ENCODE peak calls at places on chromosome 1, in eight cellular contexts. G is sigmoid colon, D is endodermal cell, B is PC-9, R is DND-41, Y is WERI-Rb-1, U is Peyer's patch, T is tibial artery. W is an unnamed sample.

GRCh38 chr1:18972531-18972930 is 16.1 kb upstream of the IFFO2 start:
- DNase-seq in G (peak; percentile 55), D (no peak), Y (no peak), R (no peak), U (no peak), B (no peak), T (peak; percentile 15), W (no peak)

GRCh38 chr1:212359794-212360479 is 54.7 kb downstream of the PACC1 start:
- DNase-seq in R (no peak), B (no peak), D (no peak), G (no peak), U (no peak), Y (no peak), T (no peak), W (no peak)

GRCh38 chr1:227889047-227889862 is 58.5 kb downstream of the WNT9A start:
- DNase-seq in D (peak; percentile 78), B (no peak), Y (no peak), G (peak; percentile 63), T (peak; percentile 55), R (no peak), U (peak; percentile 43), W (no peak)

GRCh38 chr1:235783148-235783776 is 83.4 kb downstream of the LYST start:
- DNase-seq in B (peak; percentile 9), G (no peak), R (no peak), Y (no peak), U (no peak), T (no peak), D (no peak), W (no peak)

GRCh38 chr1:152461544-152461943 is 47.5 kb upstream of the CRNN start:
- DNase-seq in R (peak; percentile 53), Y (peak; percentile 79), D (peak; percentile 51), G (no peak), T (no peak), B (peak; percentile 28), U (peak; percentile 75), W (peak; percentile 63)

GRCh38 chr1:179818743-179819173 is 58.8 kb downstream of the TOR1AIP2 start:
- DNase-seq in D (no peak), Y (no peak), U (peak; percentile 41), R (no peak), T (peak; percentile 47), B (no peak), G (peak; percentile 66), W (no peak)

GRCh38 chr1:155940531-155940992 is 876 bp upstream of the RXFP4 start:
- DNase-seq in Y (no peak), R (peak; percentile 23), D (no peak), B (peak; percentile 56), G (no peak), U (peak; percentile 63), T (peak; percentile 73), W (no peak)

GRCh38 chr1:183365093-183365492 is 53.1 kb downstream of the NMNAT2 start:
- DNase-seq in D (no peak), Y (no peak), T (no peak), B (no peak), R (no peak), G (no peak), U (no peak), W (no peak)

GRCh38 chr1:211724711-211725196 is 49.3 kb upstream of the NEK2 start:
- DNase-seq in G (no peak), B (no peak), Y (peak; percentile 55), U (no peak), D (no peak), R (no peak), T (no peak), W (peak; percentile 49)

GRCh38 chr1:222095606-222096475 is 354.0 kb upstream of the DUSP10 start:
- DNase-seq in B (peak; percentile 11), R (peak; percentile 59), T (no peak), D (peak; percentile 83), G (no peak), Y (peak; percentile 15), U (peak; percentile 65), W (no peak)

GRCh38 chr1:30730351-30731108 is 7.1 kb upstream of the MATN1 start:
- DNase-seq in B (no peak), U (peak; percentile 79), R (no peak), G (no peak), D (no peak), T (no peak), Y (no peak), W (no peak)

GRCh38 chr1:89990976-89991831 is 3.7 kb upstream of the ZNF326 start:
- DNase-seq in B (no peak), G (no peak), R (no peak), T (no peak), D (no peak), Y (peak; percentile 65), U (no peak), W (no peak)

GRCh38 chr1:229869225-229869624 is 197.8 kb upstream of the GALNT2 start:
- DNase-seq in B (no peak), D (no peak), R (no peak), T (peak; percentile 11), G (no peak), U (no peak), Y (no peak), W (no peak)

GRCh38 chr1:229869687-229870086 is 197.4 kb upstream of the GALNT2 start:
- DNase-seq in G (no peak), T (no peak), B (no peak), R (no peak), U (no peak), Y (no peak), D (no peak), W (no peak)

GRCh38 chr1:229871078-229871676 is 195.9 kb upstream of the GALNT2 start:
- DNase-seq in R (no peak), U (no peak), Y (no peak), G (no peak), D (no peak), T (no peak), B (no peak), W (no peak)

GRCh38 chr1:229867726-229868125 is 199.3 kb upstream of the GALNT2 start:
- DNase-seq in B (no peak), U (no peak), R (no peak), Y (no peak), T (peak; percentile 13), D (no peak), G (no peak), W (no peak)

GRCh38 chr1:229870381-229870780 is 196.7 kb upstream of the GALNT2 start:
- DNase-seq in T (no peak), Y (no peak), R (no peak), D (no peak), B (no peak), G (no peak), U (no peak), W (no peak)
- H3K36me3 ChIP-seq in T (no peaks in the 10 kb centered on the region), Y (no peaks in the 10 kb centered on the region), R (no peaks in the 10 kb centered on the region), D (no peaks in the 10 kb centered on the region), B (no peaks in the 10 kb centered on the region), G (no peaks in the 10 kb centered on the region), U (no peaks in the 10 kb centered on the region), W (no peaks in the 10 kb centered on the region)

DNA sequence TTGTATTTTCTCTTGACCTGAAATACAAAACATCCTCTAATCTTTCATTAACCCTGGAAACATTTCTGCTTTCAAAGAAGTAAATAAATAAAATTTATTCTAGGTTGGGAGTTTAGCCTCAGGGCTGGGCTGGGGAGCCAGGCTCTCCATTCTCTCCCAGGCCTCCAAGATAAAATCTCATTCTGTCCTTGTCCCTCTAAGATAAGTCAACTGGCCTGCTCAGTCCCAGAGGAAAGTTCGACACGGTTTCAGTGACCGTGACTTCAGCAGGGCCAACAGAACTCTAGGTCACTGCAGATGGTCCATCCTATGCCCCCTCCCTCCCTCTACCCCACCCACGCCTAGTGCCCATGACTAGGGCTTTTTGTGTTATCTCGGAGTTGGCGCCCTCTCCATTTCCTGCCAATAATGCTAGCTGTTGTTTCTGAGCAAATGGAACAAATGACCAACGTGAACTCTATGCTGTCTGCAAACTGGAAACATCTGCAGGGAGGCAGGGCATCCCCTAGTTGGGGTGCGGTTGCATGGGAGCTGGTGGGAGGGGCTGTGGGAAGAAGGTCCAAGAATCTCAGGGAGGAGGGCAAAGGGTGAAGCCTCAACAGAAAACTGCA is 10.1 kb upstream of the ADORA3 start:
- DNase-seq in U (no peak), G (peak; percentile 77), D (no peak), T (no peak), R (no peak), B (no peak), Y (no peak), W (no peak)
- H3K27ac ChIP-seq in U (no peak overlapping the region), G (peak overlapping the region; percentile 95), D (no peak overlapping the region), T (peak overlapping the region; percentile 27), R (no peak overlapping the region), B (no peak overlapping the region), Y (no peak overlapping the region), W (no peak overlapping the region)

GRCh38 chr1:32937061-32937460 is 27.5 kb downstream of the RNF19B start:
- DNase-seq in D (no peak), T (no peak), B (no peak), R (no peak), Y (no peak), G (no peak), U (no peak), W (no peak)

GRCh38 chr1:32931760-32932159 is 30.6 kb upstream of the TMEM54 start:
- DNase-seq in B (no peak), T (no peak), G (no peak), Y (no peak), D (no peak), R (no peak), U (no peak), W (no peak)

GRCh38 chr1:32928285-32928684 is 27.1 kb upstream of the TMEM54 start:
- DNase-seq in B (no peak), T (no peak), U (no peak), R (no peak), G (no peak), D (no peak), Y (no peak), W (no peak)

GRCh38 chr1:32939655-32940371 is 24.8 kb downstream of the RNF19B start:
- DNase-seq in B (no peak), T (no peak), Y (peak; percentile 68), D (no peak), G (no peak), R (no peak), U (peak; percentile 61), W (no peak)

DNA sequence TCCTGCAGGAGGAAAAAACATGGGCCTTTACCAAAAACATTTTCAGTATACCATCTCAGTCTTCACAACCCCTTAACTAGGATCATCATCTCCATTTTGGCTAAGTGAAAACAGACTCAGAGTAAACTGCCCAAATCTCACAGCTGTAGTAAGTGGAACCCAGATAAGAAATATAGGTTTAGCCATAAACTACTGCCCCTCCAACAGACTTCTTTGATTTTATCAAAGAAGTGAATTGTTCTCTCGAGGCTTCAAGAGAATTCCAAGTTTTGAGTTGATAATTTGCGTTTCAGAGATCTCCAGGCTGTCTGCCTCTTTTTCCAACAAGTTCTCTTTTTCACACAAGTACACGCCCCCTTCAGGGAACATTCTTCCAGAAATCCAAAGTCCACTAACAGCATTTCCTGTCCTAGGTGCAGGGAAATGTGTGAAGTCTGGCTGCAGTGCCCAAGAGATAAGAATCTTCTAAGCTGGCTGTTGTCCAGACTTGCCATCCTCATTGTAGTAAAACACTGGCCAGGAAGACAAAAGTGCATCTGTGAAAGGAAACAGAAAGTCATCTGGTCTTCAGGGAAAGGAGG is 30.8 kb downstream of the RNF19B start:
- DNase-seq in T (no peak), Y (peak; percentile 28), U (peak; percentile 81), R (no peak), B (peak; percentile 52), D (peak; percentile 51), G (no peak), W (no peak)
- TF ChIP-seq CTCF in T (no peak), Y (no peak), U (no peak), R (no peak), B (peak; percentile 44), D (peak; percentile 45), G (no peak), W (no peak)

DNA sequence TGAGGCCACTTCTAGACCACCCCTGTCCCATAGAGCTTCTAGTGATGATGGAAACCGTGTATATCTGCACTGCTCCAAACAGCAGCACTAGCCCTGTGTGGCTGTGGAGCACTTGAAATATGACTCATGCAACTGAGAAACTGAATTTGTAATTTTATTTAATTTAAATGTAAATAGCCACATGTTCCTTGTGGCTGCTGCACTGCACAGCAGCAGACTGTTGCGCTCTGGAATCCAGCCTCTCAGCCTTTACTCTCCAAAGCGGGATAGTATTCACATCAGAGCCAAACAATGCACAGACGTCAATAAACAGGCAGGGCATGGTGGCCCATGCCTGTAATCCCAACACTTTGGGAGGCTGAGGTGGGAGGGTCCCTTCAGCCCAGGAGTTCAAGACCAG is 12.0 kb downstream of the CAPN2 start:
- DNase-seq in Y (no peak), G (no peak), U (no peak), T (no peak), R (no peak), D (no peak), B (no peak), W (no peak)
- H3K36me3 ChIP-seq in Y (no peaks in the 10 kb centered on the region), G (no peaks in the 10 kb centered on the region), U (peaks cover 14% of the 10 kb centered on the region), T (peaks cover 8% of the 10 kb centered on the region), R (no peaks in the 10 kb centered on the region), D (peaks cover 68% of the 10 kb centered on the region), B (peaks cover 59% of the 10 kb centered on the region), W (no peaks in the 10 kb centered on the region)